ENCODE peak calls at places on chromosomes 1 and 21, in six cellular contexts. M, A, E, X, Q and K are unnamed samples.

GRCh38 chr1:87981386-87981785 is 652.7 kb downstream of the LMO4 start:
- DNase-seq in Q (no peak), E (no peak), X (peak), M (no peak), A (no peak), K (no peak)

GRCh38 chr1:156337052-156337887 is 822 bp downstream of the CCT3 start:
- DNase-seq in X (peak), A (no peak), E (no peak), Q (no peak), M (peak), K (no peak)

GRCh38 chr1:12549106-12549459 is 68.9 kb downstream of the DHRS3 start:
- DNase-seq in A (no peak), M (no peak), E (no peak), X (no peak), Q (no peak), K (no peak)

GRCh38 chr1:168223261-168223660 is 2.5 kb upstream of the SFT2D2 start:
- DNase-seq in M (no peak), A (no peak), E (no peak), X (no peak), Q (no peak), K (no peak)

GRCh38 chr1:48674641-48675040 is 102.0 kb downstream of the BEND5 start:
- DNase-seq in X (peak), M (peak), E (no peak), Q (no peak), A (peak), K (peak)

GRCh38 chr1:150516050-150516591 is 569 bp downstream of the FALEC start:
- DNase-seq in Q (no peak), M (no peak), X (no peak), E (peak), A (peak), K (no peak)

GRCh38 chr21:32955307-32955937 is 70.3 kb upstream of the OLIG2 start:
- DNase-seq in X (no peak), Q (no peak), E (no peak), A (no peak), M (no peak), K (no peak)

GRCh38 chr1:181083842-181084605 is 4.5 kb upstream of the IER5 start:
- DNase-seq in Q (peak), X (no peak), E (peak), M (peak), A (no peak), K (no peak)

GRCh38 chr21:39637197-39637970 is 24.6 kb downstream of the B3GALT5 start:
- DNase-seq in M (no peak), E (no peak), Q (no peak), X (no peak), A (no peak), K (no peak)

GRCh38 chr1:38045431-38046332 is 911 bp downstream of the POU3F1 start:
- DNase-seq in Q (no peak), A (no peak), E (no peak), M (no peak), X (no peak), K (no peak)

GRCh38 chr1:206513312-206514111 is 6.2 kb downstream of the RASSF5 start:
- DNase-seq in E (no peak), M (peak), X (peak), A (no peak), Q (no peak), K (peak)

GRCh38 chr1:97186381-97186780 is 464.8 kb downstream of the PTBP2 start:
- DNase-seq in X (no peak), M (peak), E (peak), A (no peak), Q (no peak), K (no peak)

GRCh38 chr1:110555807-110556470 is 37.0 kb upstream of the KCNA10 start:
- DNase-seq in A (peak), E (no peak), X (no peak), Q (no peak), M (no peak), K (no peak)

GRCh38 chr1:161084205-161084988 is 5.0 kb downstream of the NECTIN4 start:
- DNase-seq in E (no peak), A (no peak), M (no peak), X (no peak), Q (no peak), K (no peak)

GRCh38 chr1:114128293-114128692 is 25.4 kb downstream of the SYT6 start:
- DNase-seq in A (no peak), X (no peak), Q (no peak), E (no peak), M (no peak), K (no peak)

GRCh38 chr1:19892628-19893168 is 10.5 kb downstream of the OTUD3 start:
- DNase-seq in Q (no peak), A (no peak), X (no peak), M (peak), E (no peak), K (no peak)

GRCh38 chr1:6157528-6158174 is 22.5 kb downstream of the CHD5 start:
- DNase-seq in A (peak), Q (no peak), M (peak), E (no peak), X (peak), K (peak)

GRCh38 chr21:26593800-26594199 is 20.7 kb upstream of the CYYR1 start:
- DNase-seq in Q (no peak), M (no peak), A (no peak), X (peak), E (no peak), K (peak)